ENCODE peak calls at places on chromosome 2, in ten cellular contexts. One of them, this sample, is unnamed.

GRCh38 chr2:176159678-176160250 is 2.7 kb downstream of the HOXD3 start:
- DNase-seq in cardiac muscle cell: no peak
- DNase-seq in uterus: no peak
- DNase-seq in pancreas: no peak
- DNase-seq in foreskin keratinocyte: no peak
- DNase-seq in GM13977: no peak
- DNase-seq in IMR-90: no peak
- DNase-seq in H1: no peak
- DNase-seq in A549: no peak
- DNase-seq in endothelial cell: no peak
- DNase-seq in this sample: peak

GRCh38 chr2:218229851-218230250 is 12.9 kb downstream of the ARPC2 start:
- DNase-seq in cardiac muscle cell: no peak
- DNase-seq in uterus: no peak
- DNase-seq in pancreas: no peak
- DNase-seq in foreskin keratinocyte: peak
- DNase-seq in GM13977: no peak
- DNase-seq in IMR-90: no peak
- DNase-seq in H1: no peak
- DNase-seq in A549: no peak
- DNase-seq in endothelial cell: no peak
- DNase-seq in this sample: no peak

GRCh38 chr2:190408538-190409271 is 550 bp downstream of the MFSD6 start:
- DNase-seq in cardiac muscle cell: peak
- DNase-seq in uterus: peak
- DNase-seq in pancreas: peak
- DNase-seq in foreskin keratinocyte: no peak
- DNase-seq in GM13977: peak
- DNase-seq in IMR-90: no peak
- DNase-seq in H1: no peak
- DNase-seq in A549: peak
- DNase-seq in endothelial cell: peak
- DNase-seq in this sample: peak

GRCh38 chr2:149129433-149129832 is 90.9 kb downstream of the LYPD6B start:
- DNase-seq in cardiac muscle cell: no peak
- DNase-seq in uterus: no peak
- DNase-seq in pancreas: no peak
- DNase-seq in foreskin keratinocyte: no peak
- DNase-seq in GM13977: no peak
- DNase-seq in IMR-90: no peak
- DNase-seq in H1: no peak
- DNase-seq in A549: no peak
- DNase-seq in endothelial cell: no peak
- DNase-seq in this sample: no peak

GRCh38 chr2:121004950-121005349 is 269.3 kb downstream of the GLI2 start:
- DNase-seq in cardiac muscle cell: no peak
- DNase-seq in uterus: no peak
- DNase-seq in pancreas: no peak
- DNase-seq in foreskin keratinocyte: peak
- DNase-seq in GM13977: no peak
- DNase-seq in IMR-90: no peak
- DNase-seq in H1: no peak
- DNase-seq in A549: no peak
- DNase-seq in endothelial cell: no peak
- DNase-seq in this sample: no peak

GRCh38 chr2:62785810-62786593 is 80.5 kb downstream of the EHBP1 start:
- DNase-seq in cardiac muscle cell: no peak
- DNase-seq in uterus: no peak
- DNase-seq in pancreas: no peak
- DNase-seq in foreskin keratinocyte: peak
- DNase-seq in GM13977: no peak
- DNase-seq in IMR-90: peak
- DNase-seq in H1: no peak
- DNase-seq in A549: no peak
- DNase-seq in endothelial cell: no peak
- DNase-seq in this sample: no peak

GRCh38 chr2:150878347-150878746 is 383.3 kb downstream of the RBM43 start:
- DNase-seq in cardiac muscle cell: no peak
- DNase-seq in uterus: no peak
- DNase-seq in pancreas: no peak
- DNase-seq in foreskin keratinocyte: peak
- DNase-seq in GM13977: no peak
- DNase-seq in IMR-90: peak
- DNase-seq in H1: no peak
- DNase-seq in A549: no peak
- DNase-seq in endothelial cell: no peak
- DNase-seq in this sample: no peak

GRCh38 chr2:183349046-183349445 is 224.8 kb downstream of the NUP35 start:
- DNase-seq in cardiac muscle cell: no peak
- DNase-seq in uterus: no peak
- DNase-seq in pancreas: no peak
- DNase-seq in foreskin keratinocyte: no peak
- DNase-seq in GM13977: no peak
- DNase-seq in IMR-90: no peak
- DNase-seq in H1: no peak
- DNase-seq in A549: no peak
- DNase-seq in endothelial cell: no peak
- DNase-seq in this sample: no peak

GRCh38 chr2:78992451-78992806 is 33.1 kb upstream of the REG3G start:
- DNase-seq in cardiac muscle cell: peak
- DNase-seq in uterus: no peak
- DNase-seq in pancreas: peak
- DNase-seq in foreskin keratinocyte: no peak
- DNase-seq in GM13977: peak
- DNase-seq in IMR-90: no peak
- DNase-seq in H1: peak
- DNase-seq in A549: peak
- DNase-seq in endothelial cell: peak
- DNase-seq in this sample: peak

GRCh38 chr2:101983486-101983885 is 8.3 kb upstream of the IL1R2 start:
- DNase-seq in cardiac muscle cell: no peak
- DNase-seq in uterus: no peak
- DNase-seq in pancreas: no peak
- DNase-seq in foreskin keratinocyte: peak
- DNase-seq in GM13977: no peak
- DNase-seq in IMR-90: no peak
- DNase-seq in H1: no peak
- DNase-seq in A549: no peak
- DNase-seq in endothelial cell: no peak
- DNase-seq in this sample: no peak

GRCh38 chr2:54065411-54065810 is 50.0 kb upstream of the ACYP2 start:
- DNase-seq in cardiac muscle cell: no peak
- DNase-seq in uterus: no peak
- DNase-seq in pancreas: no peak
- DNase-seq in foreskin keratinocyte: peak
- DNase-seq in GM13977: no peak
- DNase-seq in IMR-90: peak
- DNase-seq in H1: no peak
- DNase-seq in A549: no peak
- DNase-seq in endothelial cell: no peak
- DNase-seq in this sample: no peak

GRCh38 chr2:102137138-102137537 is 5.4 kb upstream of the IL1R1 start:
- DNase-seq in cardiac muscle cell: no peak
- DNase-seq in uterus: no peak
- DNase-seq in pancreas: no peak
- DNase-seq in foreskin keratinocyte: no peak
- DNase-seq in GM13977: no peak
- DNase-seq in IMR-90: no peak
- DNase-seq in H1: no peak
- DNase-seq in A549: no peak
- DNase-seq in endothelial cell: no peak
- DNase-seq in this sample: no peak

GRCh38 chr2:127479219-127479825 is 47.0 kb downstream of the IWS1 start:
- DNase-seq in cardiac muscle cell: peak
- DNase-seq in uterus: no peak
- DNase-seq in pancreas: no peak
- DNase-seq in foreskin keratinocyte: peak
- DNase-seq in GM13977: peak
- DNase-seq in IMR-90: peak
- DNase-seq in H1: no peak
- DNase-seq in A549: peak
- DNase-seq in endothelial cell: no peak
- DNase-seq in this sample: no peak
- TF ChIP-seq CTCF in cardiac muscle cell: peak
- TF ChIP-seq CTCF in uterus: peak
- TF ChIP-seq CTCF in pancreas: peak
- TF ChIP-seq CTCF in foreskin keratinocyte: peak
- TF ChIP-seq CTCF in GM13977: peak
- TF ChIP-seq CTCF in IMR-90: peak
- TF ChIP-seq CTCF in H1: no peak
- TF ChIP-seq CTCF in A549: peak
- TF ChIP-seq CTCF in endothelial cell: peak
- TF ChIP-seq CTCF in this sample: peak

DNA sequence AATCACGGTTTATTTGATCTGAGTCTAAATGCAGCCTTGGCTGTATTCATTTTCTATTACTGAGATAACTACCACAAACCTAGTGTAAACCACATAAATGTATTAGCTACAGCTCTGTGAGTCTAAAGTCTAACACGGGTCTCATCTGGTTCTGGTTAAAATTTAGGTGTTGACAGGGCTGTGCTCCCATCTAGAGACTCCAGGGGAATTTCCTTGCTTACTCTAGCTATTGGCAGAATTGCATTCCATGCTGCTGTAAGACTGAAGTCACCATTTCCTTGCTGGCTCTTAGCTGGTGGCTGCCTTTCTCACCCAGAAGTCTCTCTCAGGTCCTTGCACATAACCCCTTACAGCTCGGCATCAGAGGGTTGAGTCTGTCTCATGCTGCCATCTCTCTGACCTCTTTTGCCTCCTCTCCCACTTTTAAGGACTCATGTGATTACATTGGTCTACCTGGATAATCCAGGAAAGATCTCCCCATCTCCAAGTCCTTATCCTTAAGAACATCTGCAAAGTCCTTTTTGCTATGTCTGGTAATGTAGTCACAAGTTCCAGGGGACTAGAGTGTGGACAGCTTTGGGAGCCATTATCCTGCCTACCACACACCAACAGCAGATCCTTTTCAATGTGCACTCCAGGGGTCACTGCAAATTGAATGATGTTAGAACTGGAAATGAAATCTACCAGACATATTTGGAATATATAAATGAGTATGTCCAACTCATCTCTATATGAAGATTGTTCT is 207.0 kb upstream of the AGAP1 start:
- DNase-seq in cardiac muscle cell: no peak
- DNase-seq in uterus: no peak
- DNase-seq in pancreas: no peak
- DNase-seq in foreskin keratinocyte: no peak
- DNase-seq in GM13977: no peak
- DNase-seq in IMR-90: no peak
- DNase-seq in H1: no peak
- DNase-seq in A549: no peak
- DNase-seq in endothelial cell: no peak
- DNase-seq in this sample: no peak
- TF ChIP-seq CTCF in cardiac muscle cell: no peak
- TF ChIP-seq CTCF in uterus: no peak
- TF ChIP-seq CTCF in pancreas: no peak
- TF ChIP-seq CTCF in foreskin keratinocyte: no peak
- TF ChIP-seq CTCF in GM13977: no peak
- TF ChIP-seq CTCF in IMR-90: no peak
- TF ChIP-seq CTCF in H1: no peak
- TF ChIP-seq CTCF in A549: no peak
- TF ChIP-seq CTCF in endothelial cell: no peak
- TF ChIP-seq CTCF in this sample: no peak

GRCh38 chr2:152755029-152755428 is 36.6 kb downstream of the ARL6IP6 start:
- DNase-seq in cardiac muscle cell: peak
- DNase-seq in uterus: peak
- DNase-seq in pancreas: no peak
- DNase-seq in foreskin keratinocyte: peak
- DNase-seq in GM13977: no peak
- DNase-seq in IMR-90: no peak
- DNase-seq in H1: peak
- DNase-seq in A549: no peak
- DNase-seq in endothelial cell: peak
- DNase-seq in this sample: peak
- TF ChIP-seq CTCF in cardiac muscle cell: peak
- TF ChIP-seq CTCF in uterus: peak
- TF ChIP-seq CTCF in pancreas: no peak
- TF ChIP-seq CTCF in foreskin keratinocyte: peak
- TF ChIP-seq CTCF in GM13977: no peak
- TF ChIP-seq CTCF in IMR-90: no peak
- TF ChIP-seq CTCF in H1: peak
- TF ChIP-seq CTCF in A549: peak
- TF ChIP-seq CTCF in endothelial cell: peak
- TF ChIP-seq CTCF in this sample: peak

GRCh38 chr2:65620524-65620923 is 188.1 kb upstream of the SPRED2 start:
- DNase-seq in cardiac muscle cell: peak
- DNase-seq in uterus: no peak
- DNase-seq in pancreas: no peak
- DNase-seq in foreskin keratinocyte: no peak
- DNase-seq in GM13977: no peak
- DNase-seq in IMR-90: no peak
- DNase-seq in H1: no peak
- DNase-seq in A549: no peak
- DNase-seq in endothelial cell: no peak
- DNase-seq in this sample: no peak
- TF ChIP-seq CTCF in cardiac muscle cell: no peak
- TF ChIP-seq CTCF in uterus: peak
- TF ChIP-seq CTCF in pancreas: no peak
- TF ChIP-seq CTCF in foreskin keratinocyte: peak
- TF ChIP-seq CTCF in GM13977: no peak
- TF ChIP-seq CTCF in IMR-90: no peak
- TF ChIP-seq CTCF in H1: no peak
- TF ChIP-seq CTCF in A549: no peak
- TF ChIP-seq CTCF in endothelial cell: no peak
- TF ChIP-seq CTCF in this sample: no peak

GRCh38 chr2:74008761-74009395 is 24.2 kb downstream of the TET3 start:
- DNase-seq in cardiac muscle cell: no peak
- DNase-seq in uterus: no peak
- DNase-seq in pancreas: no peak
- DNase-seq in foreskin keratinocyte: no peak
- DNase-seq in GM13977: no peak
- DNase-seq in IMR-90: no peak
- DNase-seq in H1: no peak
- DNase-seq in A549: no peak
- DNase-seq in endothelial cell: no peak
- DNase-seq in this sample: no peak
- TF ChIP-seq CTCF in cardiac muscle cell: no peak
- TF ChIP-seq CTCF in uterus: no peak
- TF ChIP-seq CTCF in pancreas: no peak
- TF ChIP-seq CTCF in foreskin keratinocyte: no peak
- TF ChIP-seq CTCF in GM13977: no peak
- TF ChIP-seq CTCF in IMR-90: no peak
- TF ChIP-seq CTCF in H1: no peak
- TF ChIP-seq CTCF in A549: no peak
- TF ChIP-seq CTCF in endothelial cell: no peak
- TF ChIP-seq CTCF in this sample: no peak

DNA sequence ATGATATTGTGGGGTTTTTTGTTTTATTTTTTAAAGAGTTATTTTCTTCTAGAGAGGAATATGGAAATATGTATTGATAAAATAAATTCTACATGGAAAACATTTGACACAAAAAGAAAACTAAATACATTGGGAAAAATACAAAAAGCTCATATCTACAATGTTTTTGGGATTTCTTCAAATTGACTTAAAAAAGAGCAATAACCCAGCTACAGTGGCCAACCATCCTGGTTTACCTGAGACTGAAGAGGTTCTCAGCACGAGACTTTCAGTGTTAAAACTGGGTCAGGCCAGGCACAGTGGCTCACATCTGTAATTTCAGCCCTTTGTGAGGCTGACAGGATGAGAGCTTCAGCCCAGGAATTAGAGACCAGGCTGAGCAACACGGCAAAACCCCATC is 56.7 kb upstream of the MYCN start:
- DNase-seq in cardiac muscle cell: no peak
- DNase-seq in uterus: no peak
- DNase-seq in pancreas: no peak
- DNase-seq in foreskin keratinocyte: no peak
- DNase-seq in GM13977: no peak
- DNase-seq in IMR-90: no peak
- DNase-seq in H1: no peak
- DNase-seq in A549: no peak
- DNase-seq in endothelial cell: no peak
- DNase-seq in this sample: no peak
- TF ChIP-seq CTCF in cardiac muscle cell: no peak
- TF ChIP-seq CTCF in uterus: no peak
- TF ChIP-seq CTCF in pancreas: no peak
- TF ChIP-seq CTCF in foreskin keratinocyte: no peak
- TF ChIP-seq CTCF in GM13977: no peak
- TF ChIP-seq CTCF in IMR-90: no peak
- TF ChIP-seq CTCF in H1: no peak
- TF ChIP-seq CTCF in A549: no peak
- TF ChIP-seq CTCF in endothelial cell: no peak
- TF ChIP-seq CTCF in this sample: no peak